ENCODE peak calls at places on chromosomes 2 and 18, in ten cellular contexts. One of them, this sample, is unnamed.

GRCh38 chr2:240623531-240624010 is 1.7 kb upstream of the GPR35 start:
- DNase-seq in astrocyte of the cerebellum: no peak
- DNase-seq in lower leg skin: no peak
- DNase-seq in neural progenitor cell: no peak
- DNase-seq in skeletal muscle cell: no peak
- DNase-seq in stomach: no peak
- DNase-seq in lung: no peak
- DNase-seq in H7: peak
- DNase-seq in A549: no peak
- DNase-seq in K562: no peak
- DNase-seq in this sample: no peak

GRCh38 chr2:44362207-44363015 is 664 bp downstream of the CAMKMT start:
- DNase-seq in astrocyte of the cerebellum: peak
- DNase-seq in lower leg skin: peak
- DNase-seq in neural progenitor cell: peak
- DNase-seq in skeletal muscle cell: no peak
- DNase-seq in stomach: peak
- DNase-seq in lung: peak
- DNase-seq in H7: no peak
- DNase-seq in A549: peak
- DNase-seq in K562: peak
- DNase-seq in this sample: no peak

GRCh38 chr18:75062297-75062886 is 146.5 kb downstream of the PTGR3 start:
- DNase-seq in astrocyte of the cerebellum: no peak
- DNase-seq in lower leg skin: no peak
- DNase-seq in neural progenitor cell: no peak
- DNase-seq in skeletal muscle cell: no peak
- DNase-seq in stomach: no peak
- DNase-seq in lung: no peak
- DNase-seq in H7: no peak
- DNase-seq in A549: no peak
- DNase-seq in K562: no peak
- DNase-seq in this sample: no peak

GRCh38 chr2:222494104-222494739 is 69.9 kb downstream of the SGPP2 start:
- DNase-seq in astrocyte of the cerebellum: no peak
- DNase-seq in lower leg skin: no peak
- DNase-seq in neural progenitor cell: no peak
- DNase-seq in skeletal muscle cell: no peak
- DNase-seq in stomach: no peak
- DNase-seq in lung: no peak
- DNase-seq in H7: no peak
- DNase-seq in A549: no peak
- DNase-seq in K562: no peak
- DNase-seq in this sample: no peak

GRCh38 chr2:195985731-195986130 is 82.9 kb downstream of the DNAH7 start:
- DNase-seq in astrocyte of the cerebellum: no peak
- DNase-seq in lower leg skin: no peak
- DNase-seq in neural progenitor cell: no peak
- DNase-seq in skeletal muscle cell: no peak
- DNase-seq in stomach: no peak
- DNase-seq in lung: no peak
- DNase-seq in H7: no peak
- DNase-seq in A549: no peak
- DNase-seq in K562: no peak
- DNase-seq in this sample: no peak

GRCh38 chr2:239817011-239817490 is 208.1 kb downstream of the NDUFA10 start:
- DNase-seq in astrocyte of the cerebellum: no peak
- DNase-seq in lower leg skin: no peak
- DNase-seq in neural progenitor cell: no peak
- DNase-seq in skeletal muscle cell: no peak
- DNase-seq in stomach: peak
- DNase-seq in lung: no peak
- DNase-seq in H7: no peak
- DNase-seq in A549: no peak
- DNase-seq in K562: no peak
- DNase-seq in this sample: no peak

GRCh38 chr2:234241656-234242445 is 191.3 kb downstream of the SPP2 start:
- DNase-seq in astrocyte of the cerebellum: peak
- DNase-seq in lower leg skin: no peak
- DNase-seq in neural progenitor cell: peak
- DNase-seq in skeletal muscle cell: no peak
- DNase-seq in stomach: no peak
- DNase-seq in lung: no peak
- DNase-seq in H7: no peak
- DNase-seq in A549: peak
- DNase-seq in K562: no peak
- DNase-seq in this sample: no peak

GRCh38 chr18:77749189-77749588 is 499.5 kb downstream of the GALR1 start:
- DNase-seq in astrocyte of the cerebellum: no peak
- DNase-seq in lower leg skin: no peak
- DNase-seq in neural progenitor cell: peak
- DNase-seq in skeletal muscle cell: no peak
- DNase-seq in stomach: no peak
- DNase-seq in lung: no peak
- DNase-seq in H7: peak
- DNase-seq in A549: no peak
- DNase-seq in K562: peak
- DNase-seq in this sample: no peak

GRCh38 chr2:25831744-25832449 is 46.4 kb downstream of the ASXL2 start:
- DNase-seq in astrocyte of the cerebellum: no peak
- DNase-seq in lower leg skin: no peak
- DNase-seq in neural progenitor cell: no peak
- DNase-seq in skeletal muscle cell: no peak
- DNase-seq in stomach: no peak
- DNase-seq in lung: no peak
- DNase-seq in H7: no peak
- DNase-seq in A549: no peak
- DNase-seq in K562: no peak
- DNase-seq in this sample: no peak

GRCh38 chr2:127279781-127280180 is 14.2 kb downstream of the ERCC3 start:
- DNase-seq in astrocyte of the cerebellum: no peak
- DNase-seq in lower leg skin: no peak
- DNase-seq in neural progenitor cell: no peak
- DNase-seq in skeletal muscle cell: no peak
- DNase-seq in stomach: no peak
- DNase-seq in lung: no peak
- DNase-seq in H7: no peak
- DNase-seq in A549: no peak
- DNase-seq in K562: no peak
- DNase-seq in this sample: no peak

GRCh38 chr2:159651884-159652283 is 35.5 kb upstream of the BAZ2B start:
- DNase-seq in astrocyte of the cerebellum: no peak
- DNase-seq in lower leg skin: no peak
- DNase-seq in neural progenitor cell: no peak
- DNase-seq in skeletal muscle cell: no peak
- DNase-seq in stomach: no peak
- DNase-seq in lung: no peak
- DNase-seq in H7: no peak
- DNase-seq in A549: no peak
- DNase-seq in K562: no peak
- DNase-seq in this sample: no peak

GRCh38 chr2:159650574-159650973 is 34.2 kb upstream of the BAZ2B start:
- DNase-seq in astrocyte of the cerebellum: no peak
- DNase-seq in lower leg skin: no peak
- DNase-seq in neural progenitor cell: no peak
- DNase-seq in skeletal muscle cell: no peak
- DNase-seq in stomach: no peak
- DNase-seq in lung: no peak
- DNase-seq in H7: no peak
- DNase-seq in A549: no peak
- DNase-seq in K562: no peak
- DNase-seq in this sample: no peak

GRCh38 chr2:159648643-159649042 is 32.3 kb upstream of the BAZ2B start:
- DNase-seq in astrocyte of the cerebellum: no peak
- DNase-seq in lower leg skin: no peak
- DNase-seq in neural progenitor cell: no peak
- DNase-seq in skeletal muscle cell: no peak
- DNase-seq in stomach: no peak
- DNase-seq in lung: no peak
- DNase-seq in H7: no peak
- DNase-seq in A549: no peak
- DNase-seq in K562: no peak
- DNase-seq in this sample: no peak

GRCh38 chr2:159658887-159659437 is 42.6 kb upstream of the BAZ2B start:
- DNase-seq in astrocyte of the cerebellum: no peak
- DNase-seq in lower leg skin: peak
- DNase-seq in neural progenitor cell: no peak
- DNase-seq in skeletal muscle cell: peak
- DNase-seq in stomach: no peak
- DNase-seq in lung: no peak
- DNase-seq in H7: no peak
- DNase-seq in A549: no peak
- DNase-seq in K562: no peak
- DNase-seq in this sample: no peak

DNA sequence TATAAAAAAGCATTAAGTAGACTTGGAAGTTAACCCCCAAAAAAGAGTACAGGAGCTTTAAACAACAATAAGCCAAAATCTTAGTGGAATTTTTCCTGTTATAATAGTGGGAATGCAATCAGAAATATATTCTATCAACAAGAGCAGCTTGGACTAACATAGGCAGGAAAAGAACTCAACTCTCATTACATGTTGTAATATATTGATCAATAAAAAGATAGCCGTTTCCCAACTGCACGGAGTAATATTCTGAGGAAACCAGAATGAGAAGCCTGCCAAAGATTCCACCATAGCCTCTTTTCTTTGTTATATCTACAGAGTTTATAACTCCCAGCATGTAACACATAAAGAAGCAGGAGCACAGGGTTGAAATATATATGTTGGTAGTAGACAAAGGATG is 37.6 kb upstream of the BAZ2B start:
- DNase-seq in astrocyte of the cerebellum: no peak
- DNase-seq in lower leg skin: no peak
- DNase-seq in neural progenitor cell: no peak
- DNase-seq in skeletal muscle cell: no peak
- DNase-seq in stomach: no peak
- DNase-seq in lung: no peak
- DNase-seq in H7: no peak
- DNase-seq in A549: no peak
- DNase-seq in K562: no peak
- DNase-seq in this sample: no peak
- H3K4me3 ChIP-seq in astrocyte of the cerebellum: no peak
- H3K4me3 ChIP-seq in lower leg skin: no peak
- H3K4me3 ChIP-seq in neural progenitor cell: no peak
- H3K4me3 ChIP-seq in skeletal muscle cell: no peak
- H3K4me3 ChIP-seq in stomach: no peak
- H3K4me3 ChIP-seq in lung: no peak
- H3K4me3 ChIP-seq in H7: no peak
- H3K4me3 ChIP-seq in A549: no peak
- H3K4me3 ChIP-seq in K562: no peak
- H3K4me3 ChIP-seq in this sample: no peak

GRCh38 chr2:129277611-129278010 is 701.9 kb upstream of the RAB6C start:
- DNase-seq in astrocyte of the cerebellum: no peak
- DNase-seq in lower leg skin: no peak
- DNase-seq in neural progenitor cell: peak
- DNase-seq in skeletal muscle cell: no peak
- DNase-seq in stomach: no peak
- DNase-seq in lung: no peak
- DNase-seq in H7: no peak
- DNase-seq in A549: no peak
- DNase-seq in K562: no peak
- DNase-seq in this sample: no peak
- H3K4me3 ChIP-seq in astrocyte of the cerebellum: no peak
- H3K4me3 ChIP-seq in lower leg skin: no peak
- H3K4me3 ChIP-seq in neural progenitor cell: no peak
- H3K4me3 ChIP-seq in skeletal muscle cell: no peak
- H3K4me3 ChIP-seq in stomach: no peak
- H3K4me3 ChIP-seq in lung: no peak
- H3K4me3 ChIP-seq in H7: no peak
- H3K4me3 ChIP-seq in A549: no peak
- H3K4me3 ChIP-seq in K562: no peak
- H3K4me3 ChIP-seq in this sample: no peak

GRCh38 chr2:232927793-232928563 is 57.9 kb downstream of the SNORC start:
- DNase-seq in astrocyte of the cerebellum: no peak
- DNase-seq in lower leg skin: no peak
- DNase-seq in neural progenitor cell: peak
- DNase-seq in skeletal muscle cell: no peak
- DNase-seq in stomach: no peak
- DNase-seq in lung: no peak
- DNase-seq in H7: peak
- DNase-seq in A549: peak
- DNase-seq in K562: peak
- DNase-seq in this sample: no peak
- H3K4me3 ChIP-seq in astrocyte of the cerebellum: peak
- H3K4me3 ChIP-seq in lower leg skin: peak
- H3K4me3 ChIP-seq in neural progenitor cell: peak
- H3K4me3 ChIP-seq in skeletal muscle cell: peak
- H3K4me3 ChIP-seq in stomach: peak
- H3K4me3 ChIP-seq in lung: no peak
- H3K4me3 ChIP-seq in H7: peak
- H3K4me3 ChIP-seq in A549: peak
- H3K4me3 ChIP-seq in K562: no peak
- H3K4me3 ChIP-seq in this sample: no peak

GRCh38 chr2:180169474-180169873 is 162.4 kb upstream of the CWC22 start:
- DNase-seq in astrocyte of the cerebellum: no peak
- DNase-seq in lower leg skin: no peak
- DNase-seq in neural progenitor cell: peak
- DNase-seq in skeletal muscle cell: no peak
- DNase-seq in stomach: no peak
- DNase-seq in lung: no peak
- DNase-seq in H7: no peak
- DNase-seq in A549: no peak
- DNase-seq in K562: no peak
- DNase-seq in this sample: no peak
- H3K4me3 ChIP-seq in astrocyte of the cerebellum: no peak
- H3K4me3 ChIP-seq in lower leg skin: no peak
- H3K4me3 ChIP-seq in neural progenitor cell: no peak
- H3K4me3 ChIP-seq in skeletal muscle cell: no peak
- H3K4me3 ChIP-seq in stomach: no peak
- H3K4me3 ChIP-seq in lung: no peak
- H3K4me3 ChIP-seq in H7: no peak
- H3K4me3 ChIP-seq in A549: no peak
- H3K4me3 ChIP-seq in K562: no peak
- H3K4me3 ChIP-seq in this sample: no peak

DNA sequence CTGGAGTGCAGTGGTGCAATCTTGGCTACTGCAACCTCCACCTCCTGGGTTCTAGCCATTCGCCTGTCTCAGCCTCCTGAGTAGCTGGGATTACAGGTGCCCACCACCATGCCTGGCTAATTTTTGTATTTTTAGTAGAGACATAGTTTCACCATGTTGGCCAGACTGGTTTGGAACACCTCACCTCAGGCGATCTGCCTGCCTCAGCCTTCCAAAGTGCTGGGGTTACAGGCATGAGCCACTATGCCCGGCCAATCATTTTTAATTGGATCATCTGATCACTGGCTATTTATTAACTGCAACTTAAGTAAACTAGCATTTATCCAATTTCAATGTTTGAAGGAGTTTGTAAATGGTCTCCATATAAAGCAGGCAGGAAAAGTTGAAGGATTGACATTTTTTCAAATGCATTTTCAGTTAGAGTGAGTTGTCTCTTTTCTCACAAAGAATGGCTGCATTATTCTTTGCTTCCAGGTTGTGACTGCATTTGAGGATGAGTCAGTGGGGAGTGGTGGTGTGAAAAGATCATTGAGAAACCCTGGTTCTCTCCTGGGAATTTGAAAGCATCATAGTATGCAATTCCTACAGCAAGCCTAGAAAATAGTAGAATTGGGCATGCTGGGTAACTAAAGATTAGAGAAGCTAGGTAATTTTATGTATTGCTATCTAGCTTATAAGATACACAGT is 431.1 kb upstream of the ZEB2 start:
- DNase-seq in astrocyte of the cerebellum: peak
- DNase-seq in lower leg skin: no peak
- DNase-seq in neural progenitor cell: no peak
- DNase-seq in skeletal muscle cell: peak
- DNase-seq in stomach: no peak
- DNase-seq in lung: no peak
- DNase-seq in H7: no peak
- DNase-seq in A549: peak
- DNase-seq in K562: no peak
- DNase-seq in this sample: no peak
- H3K4me3 ChIP-seq in astrocyte of the cerebellum: no peak
- H3K4me3 ChIP-seq in lower leg skin: no peak
- H3K4me3 ChIP-seq in neural progenitor cell: no peak
- H3K4me3 ChIP-seq in skeletal muscle cell: no peak
- H3K4me3 ChIP-seq in stomach: no peak
- H3K4me3 ChIP-seq in lung: no peak
- H3K4me3 ChIP-seq in H7: no peak
- H3K4me3 ChIP-seq in A549: no peak
- H3K4me3 ChIP-seq in K562: no peak
- H3K4me3 ChIP-seq in this sample: no peak

This sample was measured in GM06990.